ENCODE peak calls at places on chromosomes 3 and 15, in nine cellular contexts. P, L, U, H, W, D, X, M and J are unnamed samples.

GRCh38 chr15:54567408-54568040 is 589.3 kb downstream of the UNC13C start:
- DNase-seq in H (no peak), W (no peak), X (no peak), D (no peak), P (no peak), L (no peak), U (no peak), M (no peak), J (no peak)

GRCh38 chr3:168096210-168096795 is 579 bp upstream of the GOLIM4 start:
- DNase-seq in H (peak; percentile 91), L (peak; percentile 85), P (peak; percentile 47), X (peak; percentile 98), D (peak; percentile 4), W (peak; percentile 62), U (peak; percentile 87), M (peak; percentile 80), J (peak; percentile 94)

GRCh38 chr3:186940965-186941364 is 10.6 kb downstream of the ST6GAL1 start:
- DNase-seq in L (no peak), P (no peak), D (no peak), W (no peak), X (no peak), M (no peak), H (no peak), U (no peak), J (no peak)

GRCh38 chr3:157475921-157476395 is 27.3 kb downstream of the VEPH1 start:
- DNase-seq in W (no peak), H (peak; percentile 86), U (peak; percentile 68), P (no peak), M (peak; percentile 15), D (no peak), L (peak; percentile 44), X (no peak), J (peak; percentile 88)

GRCh38 chr3:188947401-188947982 is 224.3 kb upstream of the TPRG1 start:
- DNase-seq in H (peak; percentile 83), M (peak; percentile 80), U (peak; percentile 82), X (peak; percentile 100), D (no peak), W (peak; percentile 70), P (no peak), L (peak; percentile 82), J (peak; percentile 73)

GRCh38 chr3:162391301-162391700 is 894.7 kb downstream of the OTOL1 start:
- DNase-seq in X (no peak), M (no peak), L (no peak), W (no peak), H (peak; percentile 70), P (no peak), D (no peak), U (peak; percentile 68), J (peak; percentile 63)

GRCh38 chr15:77187751-77188464 is 117.0 kb upstream of the TSPAN3 start:
- DNase-seq in X (no peak), P (peak; percentile 38), D (no peak), H (peak; percentile 68), W (peak; percentile 19), M (peak; percentile 34), L (no peak), U (peak; percentile 38), J (peak; percentile 58)

GRCh38 chr3:59660376-59660775 is 610.6 kb upstream of the CFAP20DC start:
- DNase-seq in U (no peak), W (no peak), D (no peak), X (no peak), L (no peak), P (no peak), H (peak; percentile 12), M (peak; percentile 40), J (peak; percentile 4)

GRCh38 chr3:14410501-14411165 is 8.2 kb downstream of the SLC6A6 start:
- DNase-seq in X (no peak), P (no peak), L (no peak), D (no peak), H (peak; percentile 88), U (peak; percentile 96), M (peak; percentile 85), W (no peak), J (peak; percentile 79)

GRCh38 chr3:104519468-104519867 is 847.2 kb upstream of the ALCAM start:
- DNase-seq in X (no peak), U (no peak), L (no peak), M (no peak), D (no peak), W (no peak), P (no peak), H (no peak), J (no peak)

GRCh38 chr3:184341925-184342324 is 4.5 kb downstream of the FAM131A start:
- DNase-seq in H (no peak), D (no peak), U (no peak), L (no peak), W (no peak), X (no peak), P (no peak), M (no peak), J (no peak)

GRCh38 chr3:23288286-23288685 is 85.2 kb downstream of the UBE2E2 start:
- DNase-seq in X (no peak), W (no peak), L (no peak), H (peak; percentile 38), P (no peak), U (no peak), D (no peak), M (no peak), J (no peak)